ENCODE peak calls at places on chromosome 6, in four cellular contexts. O is MV-4-11; G is activated T-helper 1 cell treated with anti-CD3 and anti-CD28 coated beads, Interleukin-2, amount 50 U/mL, for 16 hours; E is progenitor cell of endocrine pancreas. D is an unnamed sample.

GRCh38 chr6:164124473-164124872 is 710.0 kb downstream of the QKI start:
- DNase-seq in O (no peak), E (no peak), G (no peak), D (no peak)

GRCh38 chr6:44735631-44735963 is 348.1 kb downstream of the CDC5L start:
- DNase-seq in G (no peak), O (no peak), E (no peak), D (no peak)

GRCh38 chr6:7828123-7828522 is 82.5 kb downstream of the TXNDC5 start:
- DNase-seq in E (no peak), G (no peak), O (no peak), D (no peak)

GRCh38 chr6:138523347-138524210 is 24.3 kb upstream of the NHSL1 start:
- DNase-seq in G (no peak), O (no peak), E (no peak), D (no peak)

GRCh38 chr6:16137451-16137801 is 8.5 kb downstream of the MYLIP start:
- DNase-seq in G (no peak), E (no peak), O (no peak), D (no peak)

GRCh38 chr6:43468748-43469681 is 8.4 kb upstream of the TJAP1 start:
- DNase-seq in O (no peak), E (no peak), G (no peak), D (no peak)

GRCh38 chr6:73580247-73581149 is 59.7 kb upstream of the EEF1A1 start:
- DNase-seq in G (peak; percentile 67), O (peak; percentile 93), E (peak; percentile 65), D (peak; percentile 86)

GRCh38 chr6:3624268-3625136 is 127.0 kb downstream of the PXDC1 start:
- DNase-seq in O (no peak), E (no peak), G (no peak), D (no peak)

GRCh38 chr6:3380344-3381232 is 76.3 kb downstream of the SLC22A23 start:
- DNase-seq in E (no peak), G (no peak), O (no peak), D (peak; percentile 85)

GRCh38 chr6:13528777-13529343 is 41.5 kb upstream of the GFOD1 start:
- DNase-seq in O (no peak), G (no peak), E (no peak), D (no peak)

D was measured in upper lobe of left lung.